ENCODE peak calls at places on chromosome 13, in eight cellular contexts. One of them, this sample, is unnamed.

GRCh38 chr13:37618554-37618953 is 20.0 kb upstream of the POSTN start:
- DNase-seq in upper lobe of right lung: no peak
- DNase-seq in thyroid gland: no peak
- DNase-seq in CD8-positive, alpha-beta T cell: no peak
- DNase-seq in neural progenitor cell: no peak
- DNase-seq in left ventricle myocardium inferior: no peak
- DNase-seq in ovary: no peak
- DNase-seq in uterus: no peak
- DNase-seq in this sample: no peak

GRCh38 chr13:89432997-89433396 is 1761.8 kb downstream of the SLITRK5 start:
- DNase-seq in uterus: no peak
- DNase-seq in CD8-positive, alpha-beta T cell: no peak
- DNase-seq in neural progenitor cell: no peak
- DNase-seq in thyroid gland: no peak
- DNase-seq in upper lobe of right lung: no peak
- DNase-seq in ovary: no peak
- DNase-seq in left ventricle myocardium inferior: no peak
- DNase-seq in this sample: no peak

GRCh38 chr13:25744176-25744575 is 307.6 kb downstream of the SHISA2 start:
- DNase-seq in left ventricle myocardium inferior: no peak
- DNase-seq in ovary: no peak
- DNase-seq in neural progenitor cell: no peak
- DNase-seq in upper lobe of right lung: no peak
- DNase-seq in thyroid gland: no peak
- DNase-seq in CD8-positive, alpha-beta T cell: no peak
- DNase-seq in uterus: no peak
- DNase-seq in this sample: no peak

GRCh38 chr13:102598061-102598460 is 1.3 kb downstream of the TPP2 start:
- DNase-seq in left ventricle myocardium inferior: no peak
- DNase-seq in upper lobe of right lung: no peak
- DNase-seq in neural progenitor cell: no peak
- DNase-seq in uterus: no peak
- DNase-seq in thyroid gland: no peak
- DNase-seq in ovary: no peak
- DNase-seq in CD8-positive, alpha-beta T cell: no peak
- DNase-seq in this sample: no peak

GRCh38 chr13:21138561-21138960 is 37.8 kb downstream of the SKA3 start:
- DNase-seq in CD8-positive, alpha-beta T cell: no peak
- DNase-seq in uterus: no peak
- DNase-seq in neural progenitor cell: no peak
- DNase-seq in left ventricle myocardium inferior: no peak
- DNase-seq in upper lobe of right lung: no peak
- DNase-seq in ovary: no peak
- DNase-seq in thyroid gland: no peak
- DNase-seq in this sample: no peak

GRCh38 chr13:50679321-50679720 is 164.2 kb downstream of the DLEU7 start:
- DNase-seq in CD8-positive, alpha-beta T cell: no peak
- DNase-seq in thyroid gland: no peak
- DNase-seq in ovary: no peak
- DNase-seq in left ventricle myocardium inferior: no peak
- DNase-seq in upper lobe of right lung: no peak
- DNase-seq in uterus: no peak
- DNase-seq in neural progenitor cell: no peak
- DNase-seq in this sample: no peak

GRCh38 chr13:46168341-46168740 is 13.6 kb downstream of the LCP1 start:
- DNase-seq in uterus: peak
- DNase-seq in neural progenitor cell: no peak
- DNase-seq in ovary: no peak
- DNase-seq in CD8-positive, alpha-beta T cell: no peak
- DNase-seq in thyroid gland: no peak
- DNase-seq in upper lobe of right lung: peak
- DNase-seq in left ventricle myocardium inferior: no peak
- DNase-seq in this sample: no peak

GRCh38 chr13:111460548-111461444 is 140.4 kb downstream of the TEX29 start:
- DNase-seq in CD8-positive, alpha-beta T cell: peak
- DNase-seq in ovary: peak
- DNase-seq in upper lobe of right lung: no peak
- DNase-seq in uterus: no peak
- DNase-seq in neural progenitor cell: peak
- DNase-seq in left ventricle myocardium inferior: no peak
- DNase-seq in thyroid gland: peak
- DNase-seq in this sample: peak

GRCh38 chr13:111623743-111624505 is 303.5 kb downstream of the TEX29 start:
- DNase-seq in neural progenitor cell: no peak
- DNase-seq in ovary: no peak
- DNase-seq in upper lobe of right lung: no peak
- DNase-seq in left ventricle myocardium inferior: no peak
- DNase-seq in CD8-positive, alpha-beta T cell: no peak
- DNase-seq in uterus: no peak
- DNase-seq in thyroid gland: no peak
- DNase-seq in this sample: no peak

GRCh38 chr13:106145997-106146864 is 389.2 kb downstream of the EFNB2 start:
- DNase-seq in thyroid gland: no peak
- DNase-seq in left ventricle myocardium inferior: no peak
- DNase-seq in neural progenitor cell: no peak
- DNase-seq in uterus: no peak
- DNase-seq in ovary: no peak
- DNase-seq in CD8-positive, alpha-beta T cell: no peak
- DNase-seq in upper lobe of right lung: no peak
- DNase-seq in this sample: no peak

GRCh38 chr13:113083402-113084061 is 22.1 kb upstream of the F7 start:
- DNase-seq in upper lobe of right lung: peak
- DNase-seq in CD8-positive, alpha-beta T cell: no peak
- DNase-seq in uterus: no peak
- DNase-seq in ovary: no peak
- DNase-seq in neural progenitor cell: no peak
- DNase-seq in thyroid gland: peak
- DNase-seq in left ventricle myocardium inferior: peak
- DNase-seq in this sample: peak

GRCh38 chr13:113854238-113855011 is 9.5 kb downstream of the GAS6 start:
- DNase-seq in thyroid gland: no peak
- DNase-seq in uterus: peak
- DNase-seq in upper lobe of right lung: no peak
- DNase-seq in ovary: peak
- DNase-seq in CD8-positive, alpha-beta T cell: peak
- DNase-seq in left ventricle myocardium inferior: peak
- DNase-seq in neural progenitor cell: no peak
- DNase-seq in this sample: no peak

GRCh38 chr13:31159306-31159705 is 2.4 kb downstream of the HSPH1 start:
- DNase-seq in CD8-positive, alpha-beta T cell: no peak
- DNase-seq in neural progenitor cell: no peak
- DNase-seq in thyroid gland: no peak
- DNase-seq in ovary: no peak
- DNase-seq in left ventricle myocardium inferior: no peak
- DNase-seq in upper lobe of right lung: no peak
- DNase-seq in uterus: no peak
- DNase-seq in this sample: no peak

GRCh38 chr13:66477816-66478215 is 752.3 kb downstream of the PCDH9 start:
- DNase-seq in CD8-positive, alpha-beta T cell: no peak
- DNase-seq in left ventricle myocardium inferior: no peak
- DNase-seq in uterus: no peak
- DNase-seq in ovary: no peak
- DNase-seq in thyroid gland: no peak
- DNase-seq in upper lobe of right lung: no peak
- DNase-seq in neural progenitor cell: no peak
- DNase-seq in this sample: no peak

GRCh38 chr13:110240352-110240751 is 66.6 kb downstream of the COL4A1 start:
- DNase-seq in left ventricle myocardium inferior: no peak
- DNase-seq in uterus: no peak
- DNase-seq in CD8-positive, alpha-beta T cell: no peak
- DNase-seq in ovary: no peak
- DNase-seq in thyroid gland: no peak
- DNase-seq in upper lobe of right lung: no peak
- DNase-seq in neural progenitor cell: no peak
- DNase-seq in this sample: no peak

GRCh38 chr13:60583911-60584753 is 187.1 kb downstream of the TDRD3 start:
- DNase-seq in left ventricle myocardium inferior: no peak
- DNase-seq in uterus: peak
- DNase-seq in upper lobe of right lung: no peak
- DNase-seq in CD8-positive, alpha-beta T cell: no peak
- DNase-seq in thyroid gland: no peak
- DNase-seq in neural progenitor cell: peak
- DNase-seq in ovary: no peak
- DNase-seq in this sample: peak

GRCh38 chr13:60590775-60591174 is 193.8 kb downstream of the TDRD3 start:
- DNase-seq in upper lobe of right lung: no peak
- DNase-seq in left ventricle myocardium inferior: no peak
- DNase-seq in ovary: no peak
- DNase-seq in neural progenitor cell: no peak
- DNase-seq in thyroid gland: no peak
- DNase-seq in uterus: no peak
- DNase-seq in CD8-positive, alpha-beta T cell: no peak
- DNase-seq in this sample: no peak

GRCh38 chr13:60583196-60583908 is 186.3 kb downstream of the TDRD3 start:
- DNase-seq in upper lobe of right lung: no peak
- DNase-seq in left ventricle myocardium inferior: no peak
- DNase-seq in uterus: peak
- DNase-seq in CD8-positive, alpha-beta T cell: no peak
- DNase-seq in thyroid gland: no peak
- DNase-seq in neural progenitor cell: peak
- DNase-seq in ovary: no peak
- DNase-seq in this sample: no peak

DNA sequence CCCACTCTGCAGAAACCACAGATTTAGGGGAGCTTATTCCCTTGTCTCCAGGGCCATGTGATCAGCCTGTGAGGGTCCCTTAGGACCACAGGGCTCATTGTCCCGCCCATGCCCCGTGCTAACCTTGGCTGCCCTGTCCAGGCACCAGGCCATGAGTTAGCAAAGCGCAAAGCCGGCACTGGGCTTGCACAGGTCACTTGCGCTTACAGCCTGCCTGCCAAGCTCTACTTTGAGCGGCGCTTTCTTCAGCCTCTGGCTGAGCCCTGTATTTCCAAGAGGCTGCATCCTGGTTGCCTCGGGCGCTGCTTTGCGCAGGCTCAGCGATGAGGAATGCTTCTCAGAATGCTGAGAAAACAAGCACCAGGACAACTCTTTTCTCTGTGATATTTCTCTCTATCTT is 188.0 kb downstream of the TDRD3 start:
- DNase-seq in left ventricle myocardium inferior: no peak
- DNase-seq in uterus: no peak
- DNase-seq in ovary: no peak
- DNase-seq in neural progenitor cell: peak
- DNase-seq in upper lobe of right lung: no peak
- DNase-seq in thyroid gland: no peak
- DNase-seq in CD8-positive, alpha-beta T cell: no peak
- DNase-seq in this sample: no peak
- H3K27ac ChIP-seq in left ventricle myocardium inferior: no peak
- H3K27ac ChIP-seq in uterus: no peak
- H3K27ac ChIP-seq in ovary: no peak
- H3K27ac ChIP-seq in neural progenitor cell: no peak
- H3K27ac ChIP-seq in upper lobe of right lung: no peak
- H3K27ac ChIP-seq in thyroid gland: no peak
- H3K27ac ChIP-seq in CD8-positive, alpha-beta T cell: no peak
- H3K27ac ChIP-seq in this sample: no peak

GRCh38 chr13:48156466-48156865 is 61.6 kb upstream of the MED4 start:
- DNase-seq in neural progenitor cell: no peak
- DNase-seq in thyroid gland: peak
- DNase-seq in ovary: no peak
- DNase-seq in upper lobe of right lung: no peak
- DNase-seq in CD8-positive, alpha-beta T cell: peak
- DNase-seq in left ventricle myocardium inferior: no peak
- DNase-seq in uterus: no peak
- DNase-seq in this sample: no peak
- H3K27ac ChIP-seq in neural progenitor cell: no peak
- H3K27ac ChIP-seq in thyroid gland: no peak
- H3K27ac ChIP-seq in ovary: no peak
- H3K27ac ChIP-seq in upper lobe of right lung: peak
- H3K27ac ChIP-seq in CD8-positive, alpha-beta T cell: peak
- H3K27ac ChIP-seq in left ventricle myocardium inferior: peak
- H3K27ac ChIP-seq in uterus: no peak
- H3K27ac ChIP-seq in this sample: no peak

GRCh38 chr13:94677799-94678198 is 34.5 kb downstream of the SOX21 start:
- DNase-seq in thyroid gland: no peak
- DNase-seq in upper lobe of right lung: no peak
- DNase-seq in CD8-positive, alpha-beta T cell: no peak
- DNase-seq in left ventricle myocardium inferior: no peak
- DNase-seq in uterus: no peak
- DNase-seq in ovary: no peak
- DNase-seq in neural progenitor cell: peak
- DNase-seq in this sample: no peak

GRCh38 chr13:94678845-94679244 is 33.5 kb downstream of the SOX21 start:
- DNase-seq in upper lobe of right lung: no peak
- DNase-seq in thyroid gland: no peak
- DNase-seq in CD8-positive, alpha-beta T cell: no peak
- DNase-seq in ovary: no peak
- DNase-seq in left ventricle myocardium inferior: no peak
- DNase-seq in neural progenitor cell: no peak
- DNase-seq in uterus: no peak
- DNase-seq in this sample: no peak

GRCh38 chr13:94673841-94674240 is 38.5 kb downstream of the SOX21 start:
- DNase-seq in CD8-positive, alpha-beta T cell: no peak
- DNase-seq in ovary: no peak
- DNase-seq in thyroid gland: no peak
- DNase-seq in upper lobe of right lung: no peak
- DNase-seq in neural progenitor cell: peak
- DNase-seq in uterus: no peak
- DNase-seq in left ventricle myocardium inferior: no peak
- DNase-seq in this sample: no peak

GRCh38 chr13:94672400-94672799 is 39.9 kb downstream of the SOX21 start:
- DNase-seq in CD8-positive, alpha-beta T cell: no peak
- DNase-seq in left ventricle myocardium inferior: no peak
- DNase-seq in thyroid gland: no peak
- DNase-seq in uterus: no peak
- DNase-seq in ovary: no peak
- DNase-seq in upper lobe of right lung: no peak
- DNase-seq in neural progenitor cell: no peak
- DNase-seq in this sample: no peak

GRCh38 chr13:94674609-94675348 is 37.6 kb downstream of the SOX21 start:
- DNase-seq in thyroid gland: peak
- DNase-seq in uterus: no peak
- DNase-seq in left ventricle myocardium inferior: no peak
- DNase-seq in upper lobe of right lung: no peak
- DNase-seq in neural progenitor cell: peak
- DNase-seq in CD8-positive, alpha-beta T cell: peak
- DNase-seq in ovary: no peak
- DNase-seq in this sample: peak
- H3K27ac ChIP-seq in thyroid gland: no peak
- H3K27ac ChIP-seq in uterus: no peak
- H3K27ac ChIP-seq in left ventricle myocardium inferior: no peak
- H3K27ac ChIP-seq in upper lobe of right lung: no peak
- H3K27ac ChIP-seq in neural progenitor cell: no peak
- H3K27ac ChIP-seq in CD8-positive, alpha-beta T cell: no peak
- H3K27ac ChIP-seq in ovary: no peak
- H3K27ac ChIP-seq in this sample: no peak

DNA sequence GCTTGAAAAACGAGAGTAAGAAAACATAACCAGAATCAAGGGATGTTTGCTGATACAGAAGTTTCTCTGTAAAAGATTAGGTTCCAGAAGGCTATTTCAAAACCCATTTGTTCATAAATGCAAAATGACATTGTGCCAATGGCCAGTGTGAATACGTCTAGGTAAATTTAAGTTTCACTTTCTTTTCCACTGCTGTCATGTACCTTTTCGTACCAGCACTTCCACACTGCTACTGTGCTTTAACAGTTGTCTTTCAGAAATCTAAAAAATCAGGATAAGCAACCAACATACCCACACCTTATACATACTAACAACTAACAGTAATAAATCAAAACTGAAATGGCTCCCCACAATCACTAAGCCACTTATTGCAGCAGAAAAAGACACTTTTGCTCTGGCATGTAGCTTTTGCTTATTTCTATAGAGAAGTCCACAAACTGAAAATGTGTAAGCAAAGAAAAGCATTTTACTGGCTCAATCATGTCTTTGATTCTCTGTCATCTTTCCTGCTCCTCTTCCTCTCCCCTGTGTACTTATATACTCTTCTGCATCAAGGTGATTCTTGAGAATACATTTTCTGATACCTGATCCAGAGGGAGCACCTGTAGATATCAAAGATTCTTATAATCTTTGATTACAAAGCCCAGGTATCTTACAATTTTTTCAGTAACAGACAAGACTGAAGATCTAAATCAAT is 34.3 kb downstream of the ELF1 start:
- DNase-seq in neural progenitor cell: no peak
- DNase-seq in uterus: no peak
- DNase-seq in left ventricle myocardium inferior: no peak
- DNase-seq in CD8-positive, alpha-beta T cell: no peak
- DNase-seq in ovary: no peak
- DNase-seq in thyroid gland: no peak
- DNase-seq in upper lobe of right lung: no peak
- DNase-seq in this sample: no peak
- H3K27ac ChIP-seq in neural progenitor cell: no peak
- H3K27ac ChIP-seq in uterus: peak
- H3K27ac ChIP-seq in left ventricle myocardium inferior: peak
- H3K27ac ChIP-seq in CD8-positive, alpha-beta T cell: peak
- H3K27ac ChIP-seq in ovary: no peak
- H3K27ac ChIP-seq in thyroid gland: peak
- H3K27ac ChIP-seq in upper lobe of right lung: peak
- H3K27ac ChIP-seq in this sample: peak

This sample was measured in caudate nucleus.